ENCODE peak calls at places on chromosomes 13 and 19, in four cellular contexts. S is tibial artery, F is left lung, J is neural progenitor cell. E is an unnamed sample.

GRCh38 chr19:42362891-42363440 is 27.1 kb downstream of the CNFN start:
- DNase-seq in S (no peak), J (peak; percentile 14), F (no peak), E (no peak)

GRCh38 chr19:55041627-55042343 is 3.7 kb upstream of the GP6 start:
- DNase-seq in S (no peak), F (no peak), J (no peak), E (no peak)

GRCh38 chr19:33443638-33444195 is 70.2 kb downstream of the CEBPG start:
- DNase-seq in J (no peak), F (peak; percentile 6), S (peak; percentile 34), E (peak; percentile 5)

GRCh38 chr19:9406798-9407352 is 28.5 kb downstream of the ZNF266 start:
- DNase-seq in S (peak; percentile 78), F (peak; percentile 83), J (no peak), E (peak; percentile 84)

GRCh38 chr19:57010541-57010940 is 109.2 kb upstream of the USP29 start:
- DNase-seq in F (no peak), J (no peak), S (no peak), E (no peak)

GRCh38 chr19:41591951-41592562 is 16.1 kb downstream of the CEACAM21 start:
- DNase-seq in J (no peak), F (no peak), S (no peak), E (no peak)

GRCh38 chr13:95463516-95463915 is 89.0 kb upstream of the CLDN10 start:
- DNase-seq in S (no peak), J (no peak), F (no peak), E (no peak)

GRCh38 chr13:58298556-58299135 is 667.1 kb downstream of the PCDH17 start:
- DNase-seq in F (no peak), J (no peak), S (no peak), E (no peak)

GRCh38 chr19:55063492-55063843 is 520 bp upstream of the RDH13 start:
- DNase-seq in J (no peak), S (no peak), F (no peak), E (no peak)

GRCh38 chr19:55647732-55648656 is at the start of gene CCDC106:
- DNase-seq in S (no peak), F (no peak), J (peak; percentile 90), E (peak; percentile 74)

GRCh38 chr13:103694033-103694432 is 627.8 kb upstream of the SLC10A2 start:
- DNase-seq in F (no peak), S (no peak), J (no peak), E (no peak)

GRCh38 chr13:51895906-51896888 is 34.4 kb downstream of the CCDC70 start:
- DNase-seq in S (no peak), J (peak; percentile 74), F (peak; percentile 45), E (peak; percentile 30)

GRCh38 chr19:11064831-11065303 is 24.4 kb upstream of the LDLR start:
- DNase-seq in S (no peak), F (no peak), J (no peak), E (no peak)

GRCh38 chr19:17479325-17479791 is 9.0 kb downstream of the SLC27A1 start:
- DNase-seq in F (no peak), S (no peak), J (no peak), E (no peak)

GRCh38 chr19:7393934-7394508 is 45.3 kb downstream of the ARHGEF18 start:
- DNase-seq in S (no peak), F (no peak), J (no peak), E (no peak)

GRCh38 chr19:23314505-23315241 is 64.5 kb upstream of the ZNF724 start:
- DNase-seq in S (no peak), J (no peak), F (no peak), E (no peak)

GRCh38 chr19:45560686-45561085 is 23.9 kb downstream of the OPA3 start:
- DNase-seq in S (no peak), J (no peak), F (no peak), E (no peak)

GRCh38 chr19:29299416-29300380 is 86.7 kb upstream of the UQCRFS1 start:
- DNase-seq in S (no peak), F (no peak), J (no peak), E (no peak)

GRCh38 chr13:85413664-85414063 is 385.6 kb downstream of the SLITRK6 start:
- DNase-seq in J (no peak), F (no peak), S (no peak), E (no peak)

GRCh38 chr19:33376423-33376822 is 2.9 kb downstream of the CEBPG start:
- DNase-seq in S (peak; percentile 74), J (no peak), F (no peak), E (peak; percentile 80)

GRCh38 chr19:13022111-13022858 is 27.0 kb downstream of the NFIX start:
- DNase-seq in F (no peak), J (no peak), S (peak; percentile 93), E (peak; percentile 45)

GRCh38 chr19:18529782-18530181 is 7.9 kb upstream of the ELL start:
- DNase-seq in F (no peak), S (no peak), J (no peak), E (no peak)

GRCh38 chr19:42249149-42249750 is 5.7 kb downstream of the ERF start:
- DNase-seq in S (peak; percentile 70), F (no peak), J (no peak), E (no peak)

GRCh38 chr13:43405457-43405856 is 381.3 kb downstream of the ENOX1 start:
- DNase-seq in S (no peak), F (no peak), J (no peak), E (no peak)

GRCh38 chr19:44737238-44738160 is 11.0 kb upstream of the BCL3 start:
- DNase-seq in F (no peak), J (no peak), S (no peak), E (no peak)

GRCh38 chr13:30804474-30804873 is 69.1 kb downstream of the ALOX5AP start:
- DNase-seq in S (no peak), F (no peak), J (no peak), E (no peak)
- TF ChIP-seq CTCF in S (no peak), F (no peak), J (no peak), E (peak; percentile 10)

DNA sequence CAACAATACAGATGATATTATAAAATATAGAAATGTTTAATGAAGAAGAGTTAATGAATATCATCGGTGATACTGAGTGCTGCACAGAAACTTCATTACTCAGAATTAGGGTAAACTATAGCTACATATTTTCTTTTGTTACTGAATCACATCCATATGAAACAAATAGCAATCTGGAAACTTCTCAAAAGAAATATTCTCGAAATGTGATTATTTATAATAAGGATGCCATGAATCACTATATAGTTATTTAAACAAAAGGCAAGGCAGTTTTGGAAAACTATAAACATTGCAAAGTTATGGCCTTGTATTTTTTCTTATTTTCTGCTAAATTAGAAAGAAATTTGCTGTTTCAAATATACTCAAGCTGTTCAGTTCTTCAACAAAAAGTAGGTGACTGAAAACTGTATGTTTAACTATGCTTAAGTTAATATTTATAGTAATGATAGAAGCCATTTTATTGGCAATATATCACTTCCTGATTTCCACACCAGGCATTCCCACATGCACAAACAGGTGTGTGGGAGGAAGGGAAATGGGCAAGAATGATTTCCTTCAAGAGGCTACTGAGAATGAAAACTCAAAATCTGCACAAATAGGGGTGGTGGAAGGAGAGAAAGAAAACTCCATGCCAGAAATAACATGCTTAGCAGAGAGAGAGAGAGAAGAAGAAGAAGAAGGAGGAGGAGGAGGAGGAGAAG is 74.5 kb upstream of the FRY start:
- DNase-seq in J (no peak), S (no peak), F (no peak), E (no peak)
- H3K27ac ChIP-seq in J (no peak overlapping the region), S (no peak overlapping the region), F (no peak overlapping the region), E (no peak overlapping the region)

GRCh38 chr19:1438035-1438932 is at the start of gene RPS15:
- DNase-seq in S (peak; percentile 96), F (peak; percentile 95), J (peak; percentile 97), E (peak; percentile 95)
- H3K36me3 ChIP-seq in S (peaks cover 64% of the 10 kb centered on the region), F (peaks cover 65% of the 10 kb centered on the region), J (peaks cover 11% of the 10 kb centered on the region), E (peaks cover 62% of the 10 kb centered on the region)

DNA sequence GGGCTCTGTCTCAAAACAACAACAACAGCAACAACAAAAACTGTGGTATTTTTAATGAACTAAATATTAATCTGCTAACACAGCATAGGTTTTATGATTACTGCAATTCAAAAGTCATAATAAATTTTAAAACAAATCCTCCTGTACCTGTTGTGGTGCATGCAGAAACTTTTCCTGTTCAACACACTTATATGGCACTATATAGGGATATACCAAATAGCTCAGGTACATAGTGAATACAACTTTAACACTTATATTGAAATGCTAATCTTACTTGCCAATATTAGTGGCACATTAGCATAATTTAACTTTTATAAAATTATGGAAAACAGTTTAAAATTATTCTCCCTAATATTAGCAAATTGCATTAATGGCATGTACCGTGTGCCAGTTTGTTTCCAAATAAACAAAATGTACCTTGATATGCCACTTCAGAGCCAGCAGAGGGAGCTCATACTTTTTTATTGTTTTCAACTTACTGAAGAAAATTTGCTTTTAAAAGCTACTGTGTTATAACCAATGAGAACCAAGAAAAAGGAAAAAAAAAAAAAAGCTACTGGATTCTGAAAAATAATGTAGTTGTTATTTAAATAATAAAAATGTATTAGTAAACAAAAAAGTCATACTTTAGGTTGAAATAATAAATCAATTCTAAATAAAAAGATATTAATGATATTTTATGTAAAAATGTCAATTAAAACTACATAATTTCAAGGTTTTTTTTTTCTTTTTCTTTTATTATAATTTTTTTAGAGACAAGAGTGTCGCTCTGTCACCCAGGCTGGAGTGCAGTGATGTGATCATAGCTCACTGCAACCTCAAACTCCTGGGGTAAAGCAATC is 18.0 kb upstream of the RBM26 start:
- DNase-seq in J (peak; percentile 34), F (no peak), S (no peak), E (no peak)
- TF ChIP-seq CTCF in J (peak; percentile 79), F (peak; percentile 58), S (peak; percentile 66), E (peak; percentile 79)

GRCh38 chr13:99656843-99657506 is 155.7 kb downstream of the TM9SF2 start:
- DNase-seq in S (no peak), J (peak; percentile 27), F (no peak), E (no peak)

GRCh38 chr13:99656092-99656745 is 154.9 kb downstream of the TM9SF2 start:
- DNase-seq in S (peak; percentile 80), F (peak; percentile 73), J (peak; percentile 89), E (peak; percentile 67)

GRCh38 chr13:99659234-99659633 is 158.0 kb downstream of the TM9SF2 start:
- DNase-seq in F (no peak), J (peak; percentile 21), S (no peak), E (no peak)

GRCh38 chr13:99658266-99658991 is 157.2 kb downstream of the TM9SF2 start:
- DNase-seq in F (peak; percentile 51), J (peak; percentile 83), S (peak; percentile 66), E (peak; percentile 59)

DNA sequence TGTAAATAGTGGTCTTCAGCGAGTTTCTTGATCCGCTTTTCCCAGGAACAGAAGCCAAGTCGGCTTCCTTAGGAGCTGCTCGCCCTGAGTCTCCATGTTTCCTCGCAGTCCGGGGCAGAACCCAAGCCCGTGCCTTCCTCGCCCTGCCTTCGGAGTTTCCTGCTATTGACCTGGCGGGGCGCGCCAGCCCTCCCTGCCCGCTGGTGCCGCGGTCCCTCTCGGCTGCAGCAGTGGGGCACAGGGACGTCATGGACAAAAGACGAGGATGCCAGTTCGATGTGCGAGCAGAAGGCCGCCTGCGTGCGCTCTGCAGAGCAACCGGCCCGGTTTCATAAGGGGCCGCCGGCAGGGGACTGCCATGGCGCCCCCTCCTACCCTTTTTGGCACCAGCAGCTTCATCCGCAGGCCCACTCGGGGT is 156.6 kb downstream of the TM9SF2 start:
- DNase-seq in J (peak; percentile 79), F (no peak), S (peak; percentile 69), E (peak; percentile 31)
- H3K27ac ChIP-seq in J (peak overlapping the region; percentile 91), F (peak overlapping the region; percentile 55), S (peak overlapping the region; percentile 79), E (peak overlapping the region; percentile 91)

GRCh38 chr19:16209266-16209665 is 11.6 kb downstream of the AP1M1 start:
- DNase-seq in F (no peak), J (no peak), S (no peak), E (no peak)
- H3K36me3 ChIP-seq in F (peaks cover 89% of the 10 kb centered on the region), J (no peaks in the 10 kb centered on the region), S (peaks cover 87% of the 10 kb centered on the region), E (peaks cover 63% of the 10 kb centered on the region)

GRCh38 chr13:20441879-20442278 is 83.8 kb downstream of the CRYL1 start:
- DNase-seq in S (no peak), J (peak; percentile 48), F (no peak), E (no peak)
- TF ChIP-seq CTCF in S (no peak), J (no peak), F (no peak), E (no peak)